ENCODE peak calls at places on chromosomes 4 and X, in eight cellular contexts. X is fibroblast of mammary gland, A is nephron progenitor cell, D is mammary epithelial cell, Z is AG09319, V is cardiac fibroblast, B is body of pancreas, I is osteocyte. M is an unnamed sample.

GRCh38 chrX:107849747-107850478 is 24.2 kb downstream of the MID2 start:
- DNase-seq in X (peak; percentile 19), A (no peak), D (peak; percentile 3), Z (no peak), V (peak; percentile 14), B (no peak), I (no peak), M (no peak)

GRCh38 chr4:154329939-154330338 is 161.7 kb downstream of the DCHS2 start:
- DNase-seq in X (peak; percentile 93), A (no peak), D (peak; percentile 29), Z (peak; percentile 25), V (peak; percentile 69), B (no peak), I (no peak), M (no peak)

GRCh38 chr4:159417006-159417405 is 314.1 kb downstream of the RAPGEF2 start:
- DNase-seq in X (no peak), A (no peak), D (no peak), Z (no peak), V (no peak), B (no peak), I (no peak), M (no peak)

GRCh38 chrX:112968351-112969133 is 127.9 kb upstream of the AMOT start:
- DNase-seq in X (no peak), A (no peak), D (peak; percentile 8), Z (no peak), V (no peak), B (no peak), I (no peak), M (no peak)

GRCh38 chrX:12149670-12150407 is 11.6 kb downstream of the FRMPD4 start:
- DNase-seq in X (no peak), A (no peak), D (peak; percentile 80), Z (no peak), V (peak; percentile 22), B (no peak), I (no peak), M (no peak)

GRCh38 chrX:1384738-1385250 is 7.1 kb downstream of the SLC25A6 start:
- DNase-seq in X (no peak), A (no peak), D (no peak), Z (no peak), V (no peak), B (no peak), I (no peak), M (no peak)

GRCh38 chr4:162645381-162645780 is 481.6 kb upstream of the FSTL5 start:
- DNase-seq in X (no peak), A (no peak), D (no peak), Z (no peak), V (peak; percentile 26), B (no peak), I (no peak), M (no peak)

GRCh38 chrX:41353964-41354363 is 20.0 kb downstream of the DDX3X start:
- DNase-seq in X (no peak), A (no peak), D (no peak), Z (no peak), V (no peak), B (no peak), I (no peak), M (no peak)

GRCh38 chr4:61628727-61629126 is 428.6 kb downstream of the ADGRL3 start:
- DNase-seq in X (no peak), A (no peak), D (no peak), Z (no peak), V (no peak), B (no peak), I (no peak), M (no peak)

GRCh38 chr4:37767546-37767945 is 58.9 kb upstream of the PGM2 start:
- DNase-seq in X (peak; percentile 59), A (no peak), D (peak; percentile 72), Z (no peak), V (peak; percentile 75), B (peak; percentile 75), I (no peak), M (no peak)

GRCh38 chrX:65874110-65874509 is 165.8 kb downstream of the VSIG4 start:
- DNase-seq in X (no peak), A (no peak), D (no peak), Z (no peak), V (no peak), B (no peak), I (no peak), M (no peak)

GRCh38 chrX:67544871-67545771 is 1.3 kb downstream of the AR start:
- DNase-seq in X (peak; percentile 62), A (peak; percentile 25), D (no peak), Z (no peak), V (peak; percentile 54), B (peak; percentile 10), I (no peak), M (peak; percentile 63)

GRCh38 chr4:128228778-128229457 is 58.7 kb downstream of the PGRMC2 start:
- DNase-seq in X (no peak), A (no peak), D (no peak), Z (no peak), V (peak; percentile 22), B (no peak), I (no peak), M (no peak)

GRCh38 chr4:7244343-7244680 is 52.0 kb downstream of the SORCS2 start:
- DNase-seq in X (no peak), A (no peak), D (no peak), Z (no peak), V (no peak), B (no peak), I (no peak), M (no peak)

DNA sequence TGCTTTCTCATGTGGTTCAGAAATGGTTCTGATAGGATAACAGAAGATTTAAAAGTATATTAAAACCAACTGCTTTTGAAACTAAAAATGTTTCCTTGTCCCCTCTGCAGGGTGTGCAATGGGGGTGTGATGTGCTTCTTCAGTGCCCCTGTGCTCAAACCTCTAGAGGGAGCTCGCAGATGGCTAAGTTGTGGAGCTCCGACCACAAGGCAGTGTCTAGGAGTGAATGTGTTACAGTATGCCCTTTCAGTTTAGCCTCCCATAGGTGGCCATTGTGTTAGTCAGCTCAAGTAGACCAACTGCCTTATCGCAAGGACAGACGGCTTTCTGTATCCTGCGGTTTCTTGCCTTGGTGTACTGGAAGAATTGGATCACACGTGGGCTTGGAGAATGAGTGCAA is 130.5 kb downstream of the TENT5D start:
- DNase-seq in X (no peak), A (no peak), D (no peak), Z (no peak), V (no peak), B (no peak), I (no peak), M (no peak)
- TF ChIP-seq CTCF in X (no peak), A (no peak), D (no peak), Z (no peak), V (no peak), B (no peak), I (no peak), M (no peak)

DNA sequence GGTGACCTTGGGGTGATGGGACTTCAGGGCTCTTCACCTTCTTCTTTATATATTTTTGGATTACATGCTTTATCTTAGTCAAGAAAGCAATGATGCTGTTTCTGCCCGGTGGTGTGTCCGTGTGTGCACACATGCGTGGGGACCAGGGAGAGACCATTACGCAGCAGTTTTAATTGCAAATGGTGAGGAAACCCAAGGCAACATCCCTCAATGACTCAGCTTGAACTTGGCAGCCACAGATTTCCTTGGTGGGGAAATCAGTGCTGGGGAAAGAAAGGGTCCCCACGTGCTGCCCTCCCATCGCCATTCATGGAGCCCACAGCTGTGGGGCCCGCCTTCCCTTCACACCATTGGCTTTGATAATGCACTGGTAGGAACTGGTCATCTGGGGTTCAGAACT is 46.2 kb upstream of the C4orf50 start:
- DNase-seq in X (no peak), A (no peak), D (no peak), Z (no peak), V (no peak), B (no peak), I (no peak), M (no peak)
- TF ChIP-seq CTCF in X (no peak), A (no peak), D (no peak), Z (no peak), V (no peak), B (no peak), I (no peak), M (no peak)

DNA sequence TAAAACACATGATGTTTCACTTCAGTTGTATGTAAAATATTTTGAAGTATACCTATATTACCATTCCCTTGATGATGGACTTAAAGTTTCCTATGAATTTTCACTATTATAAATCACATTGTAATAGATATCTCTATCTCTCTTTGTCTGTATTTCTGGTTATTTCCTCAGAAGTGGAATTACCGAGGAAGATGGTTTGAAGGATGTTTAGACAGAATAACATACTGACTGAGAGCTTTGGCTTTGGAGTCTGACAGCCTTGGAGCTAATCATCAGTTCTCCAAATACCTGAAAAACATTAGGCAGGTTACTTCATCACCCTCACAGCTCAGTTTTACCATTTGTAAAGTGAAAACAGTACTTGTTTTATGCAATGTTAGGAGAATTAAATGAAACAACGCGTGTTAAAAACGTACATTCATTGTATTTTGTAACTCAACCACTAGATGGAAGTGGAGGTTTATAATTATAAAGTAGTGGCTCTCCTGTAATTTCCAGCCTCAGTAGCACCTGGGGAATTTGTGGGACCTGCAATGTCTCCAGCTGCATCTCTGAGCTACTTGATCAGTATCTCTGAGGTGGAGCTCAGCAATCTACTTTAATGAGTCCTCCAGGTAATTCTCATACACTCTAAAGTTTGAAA is 14.3 kb downstream of the JCHAIN start:
- DNase-seq in X (peak; percentile 53), A (no peak), D (peak; percentile 29), Z (no peak), V (peak; percentile 63), B (no peak), I (no peak), M (no peak)
- TF ChIP-seq CTCF in X (peak; percentile 50), A (peak; percentile 46), D (peak; percentile 51), Z (peak; percentile 40), V (peak; percentile 44), B (peak; percentile 67), I (peak; percentile 64), M (peak; percentile 74)

DNA sequence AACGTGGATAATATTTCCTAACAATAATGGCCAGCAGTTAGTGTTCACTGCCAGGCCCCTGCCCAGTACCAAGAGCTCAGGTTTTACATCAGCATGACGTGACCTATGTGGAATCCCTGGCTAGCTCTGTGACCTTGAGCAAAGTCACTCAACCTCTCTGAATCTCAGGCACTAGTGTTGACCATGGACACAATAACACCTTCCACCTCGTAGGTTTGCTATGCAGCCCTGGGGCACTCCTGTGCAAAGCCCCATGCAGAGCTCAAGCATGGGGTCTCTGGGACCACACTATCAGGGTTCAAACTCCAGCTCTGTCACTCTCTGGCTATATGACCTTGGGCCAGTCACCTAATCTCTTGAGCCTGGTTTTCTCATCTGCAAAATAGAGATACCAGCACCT is 38.7 kb upstream of the MSX1 start:
- DNase-seq in X (no peak), A (no peak), D (no peak), Z (no peak), V (no peak), B (no peak), I (peak; percentile 54), M (no peak)
- TF ChIP-seq CTCF in X (no peak), A (no peak), D (no peak), Z (no peak), V (no peak), B (no peak), I (no peak), M (no peak)